ENCODE peak calls at places on chromosomes 16 and 17, in six cellular contexts. One of them, this sample, is unnamed.

GRCh38 chr16:10859650-10860049 is 17.4 kb upstream of the CIITA start:
- DNase-seq in thoracic aorta: no peak
- DNase-seq in stomach: no peak
- DNase-seq in lower lobe of right lung: no peak
- DNase-seq in tibial nerve: no peak
- DNase-seq in heart left ventricle: no peak
- DNase-seq in this sample: no peak

GRCh38 chr17:13074026-13074425 is 56.2 kb upstream of the ELAC2 start:
- DNase-seq in heart left ventricle: no peak
- DNase-seq in tibial nerve: no peak
- DNase-seq in thoracic aorta: no peak
- DNase-seq in stomach: no peak
- DNase-seq in lower lobe of right lung: no peak
- DNase-seq in this sample: no peak

GRCh38 chr16:64138621-64139020 is 983.2 kb downstream of the CDH11 start:
- DNase-seq in thoracic aorta: no peak
- DNase-seq in tibial nerve: no peak
- DNase-seq in stomach: no peak
- DNase-seq in heart left ventricle: no peak
- DNase-seq in lower lobe of right lung: no peak
- DNase-seq in this sample: no peak

GRCh38 chr17:2400474-2400866 is 390 bp downstream of the MNT start:
- DNase-seq in tibial nerve: no peak
- DNase-seq in thoracic aorta: no peak
- DNase-seq in heart left ventricle: peak; percentile 62
- DNase-seq in stomach: peak; percentile 54
- DNase-seq in lower lobe of right lung: peak; percentile 82
- DNase-seq in this sample: no peak

GRCh38 chr17:63592797-63593196 is 7.9 kb upstream of the TACO1 start:
- DNase-seq in lower lobe of right lung: no peak
- DNase-seq in stomach: no peak
- DNase-seq in tibial nerve: no peak
- DNase-seq in thoracic aorta: no peak
- DNase-seq in heart left ventricle: no peak
- DNase-seq in this sample: no peak

GRCh38 chr17:40318835-40319332 is 9.9 kb downstream of the RARA start:
- DNase-seq in stomach: no peak
- DNase-seq in lower lobe of right lung: peak; percentile 49
- DNase-seq in thoracic aorta: no peak
- DNase-seq in heart left ventricle: no peak
- DNase-seq in tibial nerve: no peak
- DNase-seq in this sample: no peak

GRCh38 chr16:70159355-70160348 is 13.9 kb upstream of the CLEC18C start:
- DNase-seq in heart left ventricle: no peak
- DNase-seq in thoracic aorta: no peak
- DNase-seq in lower lobe of right lung: no peak
- DNase-seq in stomach: no peak
- DNase-seq in tibial nerve: no peak
- DNase-seq in this sample: no peak

GRCh38 chr16:4594433-4595410 is 20.0 kb downstream of the UBALD1 start:
- DNase-seq in lower lobe of right lung: no peak
- DNase-seq in heart left ventricle: no peak
- DNase-seq in stomach: no peak
- DNase-seq in tibial nerve: no peak
- DNase-seq in thoracic aorta: no peak
- DNase-seq in this sample: no peak

GRCh38 chr17:76382803-76383644 is 1.4 kb upstream of the SPHK1 start:
- DNase-seq in heart left ventricle: peak; percentile 60
- DNase-seq in thoracic aorta: no peak
- DNase-seq in stomach: peak; percentile 50
- DNase-seq in lower lobe of right lung: peak; percentile 66
- DNase-seq in tibial nerve: no peak
- DNase-seq in this sample: no peak

GRCh38 chr17:68197091-68197996 is 50.5 kb upstream of the AMZ2 start:
- DNase-seq in lower lobe of right lung: no peak
- DNase-seq in stomach: no peak
- DNase-seq in heart left ventricle: no peak
- DNase-seq in thoracic aorta: no peak
- DNase-seq in tibial nerve: no peak
- DNase-seq in this sample: no peak

GRCh38 chr16:29644338-29644857 is 18.6 kb upstream of the SPN start:
- DNase-seq in thoracic aorta: no peak
- DNase-seq in tibial nerve: no peak
- DNase-seq in heart left ventricle: no peak
- DNase-seq in stomach: no peak
- DNase-seq in lower lobe of right lung: no peak
- DNase-seq in this sample: no peak

GRCh38 chr17:3740611-3741073 is 16.9 kb downstream of the HASPIN start:
- DNase-seq in stomach: no peak
- DNase-seq in heart left ventricle: no peak
- DNase-seq in lower lobe of right lung: peak; percentile 60
- DNase-seq in thoracic aorta: no peak
- DNase-seq in tibial nerve: no peak
- DNase-seq in this sample: no peak

GRCh38 chr16:7057458-7057857 is 275.2 kb upstream of the RBFOX1 start:
- DNase-seq in tibial nerve: no peak
- DNase-seq in lower lobe of right lung: no peak
- DNase-seq in stomach: no peak
- DNase-seq in heart left ventricle: no peak
- DNase-seq in thoracic aorta: no peak
- DNase-seq in this sample: no peak

GRCh38 chr17:71055128-71055527 is 885.8 kb downstream of the KCNJ2 start:
- DNase-seq in thoracic aorta: no peak
- DNase-seq in tibial nerve: no peak
- DNase-seq in stomach: no peak
- DNase-seq in lower lobe of right lung: no peak
- DNase-seq in heart left ventricle: no peak
- DNase-seq in this sample: no peak

GRCh38 chr17:29037739-29038465 is 5.0 kb upstream of the PIPOX start:
- DNase-seq in heart left ventricle: no peak
- DNase-seq in tibial nerve: no peak
- DNase-seq in stomach: no peak
- DNase-seq in lower lobe of right lung: no peak
- DNase-seq in thoracic aorta: no peak
- DNase-seq in this sample: no peak

GRCh38 chr17:15263206-15263579 is 1.9 kb downstream of the PMP22 start:
- DNase-seq in tibial nerve: peak; percentile 85
- DNase-seq in thoracic aorta: peak; percentile 81
- DNase-seq in stomach: peak; percentile 54
- DNase-seq in heart left ventricle: peak; percentile 90
- DNase-seq in lower lobe of right lung: peak; percentile 71
- DNase-seq in this sample: peak; percentile 62

GRCh38 chr17:77428020-77428781 is 287.4 kb downstream of the SEC14L1 start:
- DNase-seq in heart left ventricle: no peak
- DNase-seq in tibial nerve: no peak
- DNase-seq in thoracic aorta: no peak
- DNase-seq in stomach: no peak
- DNase-seq in lower lobe of right lung: no peak
- DNase-seq in this sample: no peak

GRCh38 chr17:82118815-82119380 is 20.9 kb upstream of the FASN start:
- DNase-seq in stomach: no peak
- DNase-seq in heart left ventricle: no peak
- DNase-seq in thoracic aorta: no peak
- DNase-seq in tibial nerve: no peak
- DNase-seq in lower lobe of right lung: no peak
- DNase-seq in this sample: no peak

GRCh38 chr16:85921026-85921425 is 22.1 kb downstream of the IRF8 start:
- DNase-seq in stomach: no peak
- DNase-seq in thoracic aorta: no peak
- DNase-seq in tibial nerve: no peak
- DNase-seq in lower lobe of right lung: peak; percentile 20
- DNase-seq in heart left ventricle: no peak
- DNase-seq in this sample: no peak

GRCh38 chr16:79013930-79014329 is 586.6 kb downstream of the MAF start:
- DNase-seq in tibial nerve: no peak
- DNase-seq in thoracic aorta: no peak
- DNase-seq in lower lobe of right lung: no peak
- DNase-seq in heart left ventricle: no peak
- DNase-seq in stomach: no peak
- DNase-seq in this sample: no peak

GRCh38 chr17:67544364-67544763 is 167.3 kb downstream of the PITPNC1 start:
- DNase-seq in tibial nerve: no peak
- DNase-seq in thoracic aorta: no peak
- DNase-seq in lower lobe of right lung: no peak
- DNase-seq in stomach: no peak
- DNase-seq in heart left ventricle: no peak
- DNase-seq in this sample: no peak

GRCh38 chr17:64134216-64134970 is 4.4 kb upstream of the ERN1 start:
- DNase-seq in stomach: no peak
- DNase-seq in heart left ventricle: no peak
- DNase-seq in tibial nerve: no peak
- DNase-seq in lower lobe of right lung: no peak
- DNase-seq in thoracic aorta: no peak
- DNase-seq in this sample: no peak

GRCh38 chr16:63938661-63939060 is 1183.2 kb downstream of the CDH11 start:
- DNase-seq in stomach: no peak
- DNase-seq in thoracic aorta: no peak
- DNase-seq in heart left ventricle: no peak
- DNase-seq in lower lobe of right lung: no peak
- DNase-seq in tibial nerve: no peak
- DNase-seq in this sample: no peak

GRCh38 chr17:66508896-66509843 is 206.8 kb downstream of the PRKCA start:
- DNase-seq in heart left ventricle: no peak
- DNase-seq in lower lobe of right lung: peak; percentile 51
- DNase-seq in thoracic aorta: no peak
- DNase-seq in tibial nerve: no peak
- DNase-seq in stomach: peak; percentile 83
- DNase-seq in this sample: no peak

GRCh38 chr17:44541884-44542581 is 15.3 kb upstream of the FZD2 start:
- DNase-seq in heart left ventricle: no peak
- DNase-seq in tibial nerve: no peak
- DNase-seq in lower lobe of right lung: no peak
- DNase-seq in thoracic aorta: no peak
- DNase-seq in stomach: no peak
- DNase-seq in this sample: no peak

GRCh38 chr17:27319536-27320221 is 25.8 kb downstream of the WSB1 start:
- DNase-seq in stomach: peak; percentile 88
- DNase-seq in heart left ventricle: peak; percentile 77
- DNase-seq in tibial nerve: no peak
- DNase-seq in lower lobe of right lung: peak; percentile 77
- DNase-seq in thoracic aorta: peak; percentile 35
- DNase-seq in this sample: peak; percentile 71

GRCh38 chr16:10624527-10624926 is 44.1 kb upstream of the EMP2 start:
- DNase-seq in stomach: no peak
- DNase-seq in heart left ventricle: no peak
- DNase-seq in thoracic aorta: no peak
- DNase-seq in lower lobe of right lung: peak; percentile 34
- DNase-seq in tibial nerve: no peak
- DNase-seq in this sample: no peak

GRCh38 chr16:8960788-8961109 is 3.0 kb downstream of the USP7 start:
- DNase-seq in tibial nerve: no peak
- DNase-seq in heart left ventricle: no peak
- DNase-seq in stomach: no peak
- DNase-seq in lower lobe of right lung: no peak
- DNase-seq in thoracic aorta: no peak
- DNase-seq in this sample: no peak

GRCh38 chr16:8962393-8963009 is 1.2 kb downstream of the USP7 start:
- DNase-seq in heart left ventricle: no peak
- DNase-seq in tibial nerve: no peak
- DNase-seq in thoracic aorta: no peak
- DNase-seq in lower lobe of right lung: no peak
- DNase-seq in stomach: peak; percentile 50
- DNase-seq in this sample: no peak

GRCh38 chr16:8963010-8963824 is 489 bp downstream of the USP7 start:
- DNase-seq in tibial nerve: no peak
- DNase-seq in thoracic aorta: no peak
- DNase-seq in lower lobe of right lung: no peak
- DNase-seq in stomach: no peak
- DNase-seq in heart left ventricle: peak; percentile 28
- DNase-seq in this sample: no peak

GRCh38 chr16:8959921-8960787 is 3.6 kb downstream of the USP7 start:
- DNase-seq in stomach: no peak
- DNase-seq in tibial nerve: no peak
- DNase-seq in lower lobe of right lung: no peak
- DNase-seq in heart left ventricle: no peak
- DNase-seq in thoracic aorta: no peak
- DNase-seq in this sample: no peak

GRCh38 chr16:8961811-8962390 is 1.8 kb downstream of the USP7 start:
- DNase-seq in tibial nerve: no peak
- DNase-seq in stomach: no peak
- DNase-seq in thoracic aorta: no peak
- DNase-seq in heart left ventricle: no peak
- DNase-seq in lower lobe of right lung: no peak
- DNase-seq in this sample: no peak
- H3K27ac ChIP-seq in tibial nerve: peak overlapping the region; percentile 50
- H3K27ac ChIP-seq in stomach: no peak overlapping the region
- H3K27ac ChIP-seq in thoracic aorta: no peak overlapping the region
- H3K27ac ChIP-seq in heart left ventricle: no peak overlapping the region
- H3K27ac ChIP-seq in lower lobe of right lung: no peak overlapping the region
- H3K27ac ChIP-seq in this sample: no peak overlapping the region

GRCh38 chr17:83173997-83174858 is 94.8 kb downstream of the METRNL start:
- DNase-seq in lower lobe of right lung: no peak
- DNase-seq in heart left ventricle: peak; percentile 25
- DNase-seq in tibial nerve: peak; percentile 49
- DNase-seq in stomach: no peak
- DNase-seq in thoracic aorta: no peak
- DNase-seq in this sample: no peak

GRCh38 chr17:83176272-83176955 is 97.0 kb downstream of the METRNL start:
- DNase-seq in heart left ventricle: peak; percentile 8
- DNase-seq in stomach: no peak
- DNase-seq in thoracic aorta: no peak
- DNase-seq in lower lobe of right lung: no peak
- DNase-seq in tibial nerve: peak; percentile 5
- DNase-seq in this sample: no peak

GRCh38 chr17:83173180-83173996 is 94.0 kb downstream of the METRNL start:
- DNase-seq in tibial nerve: peak; percentile 11
- DNase-seq in stomach: no peak
- DNase-seq in heart left ventricle: peak; percentile 16
- DNase-seq in thoracic aorta: no peak
- DNase-seq in lower lobe of right lung: no peak
- DNase-seq in this sample: peak; percentile 8

GRCh38 chr17:83175551-83176271 is 96.3 kb downstream of the METRNL start:
- DNase-seq in thoracic aorta: no peak
- DNase-seq in tibial nerve: peak; percentile 6
- DNase-seq in heart left ventricle: peak; percentile 8
- DNase-seq in stomach: no peak
- DNase-seq in lower lobe of right lung: no peak
- DNase-seq in this sample: peak; percentile 29

GRCh38 chr17:83174859-83175550 is 95.6 kb downstream of the METRNL start:
- DNase-seq in heart left ventricle: no peak
- DNase-seq in tibial nerve: peak; percentile 7
- DNase-seq in thoracic aorta: no peak
- DNase-seq in stomach: no peak
- DNase-seq in lower lobe of right lung: no peak
- DNase-seq in this sample: no peak
- TF ChIP-seq CTCF in heart left ventricle: no peak
- TF ChIP-seq CTCF in tibial nerve: no peak
- TF ChIP-seq CTCF in thoracic aorta: no peak
- TF ChIP-seq CTCF in stomach: no peak
- TF ChIP-seq CTCF in lower lobe of right lung: no peak
- TF ChIP-seq CTCF in this sample: no peak

GRCh38 chr16:66902648-66903543 is 15.8 kb downstream of the CDH16 start:
- DNase-seq in stomach: no peak
- DNase-seq in heart left ventricle: peak; percentile 77
- DNase-seq in thoracic aorta: no peak
- DNase-seq in tibial nerve: no peak
- DNase-seq in lower lobe of right lung: no peak
- DNase-seq in this sample: no peak
- H3K27ac ChIP-seq in stomach: no peak overlapping the region
- H3K27ac ChIP-seq in heart left ventricle: peak overlapping the region; percentile 96
- H3K27ac ChIP-seq in thoracic aorta: peak overlapping the region; percentile 97
- H3K27ac ChIP-seq in tibial nerve: peak overlapping the region; percentile 16
- H3K27ac ChIP-seq in lower lobe of right lung: no peak overlapping the region
- H3K27ac ChIP-seq in this sample: peak overlapping the region; percentile 15

GRCh38 chr16:50719401-50720337 is 22.2 kb upstream of the CYLD start:
- DNase-seq in thoracic aorta: no peak
- DNase-seq in lower lobe of right lung: no peak
- DNase-seq in stomach: peak; percentile 65
- DNase-seq in tibial nerve: no peak
- DNase-seq in heart left ventricle: no peak
- DNase-seq in this sample: no peak
- TF ChIP-seq CTCF in thoracic aorta: no peak
- TF ChIP-seq CTCF in lower lobe of right lung: no peak
- TF ChIP-seq CTCF in stomach: no peak
- TF ChIP-seq CTCF in tibial nerve: no peak
- TF ChIP-seq CTCF in heart left ventricle: no peak
- TF ChIP-seq CTCF in this sample: no peak

This sample was measured in dorsolateral prefrontal cortex.